ENCODE peak calls at places on chromosomes 6 and 20, in nine cellular contexts. B is AG10803; T is naive thymus-derived CD4-positive, alpha-beta T cell; S is SK-N-MC; P is GM13977; O is NAMALWA; J is left ventricle myocardium inferior; W is endothelial cell; X is fibroblast of pulmonary artery. N is an unnamed sample.
A peak's percentile ranks its signal among the peaks of the same experiment; 100 is the strongest.

GRCh38 chr6:1267057-1267732 is 44.7 kb upstream of the FOXQ1 start:
- DNase-seq in B (peak; percentile 50), T (no peak), S (no peak), P (no peak), O (no peak), J (no peak), W (no peak), X (no peak), N (no peak)

GRCh38 chr6:103153016-103153415 is 1706.7 kb downstream of the HACE1 start:
- DNase-seq in B (no peak), T (no peak), S (no peak), P (no peak), O (no peak), J (no peak), W (no peak), X (no peak), N (no peak)

GRCh38 chr6:158684311-158684710 is 34.5 kb downstream of the SYTL3 start:
- DNase-seq in B (no peak), T (no peak), S (no peak), P (no peak), O (no peak), J (no peak), W (no peak), X (no peak), N (no peak)

GRCh38 chr6:49606696-49607390 is 29.8 kb downstream of the RHAG start:
- DNase-seq in B (peak; percentile 81), T (peak; percentile 13), S (peak; percentile 94), P (peak; percentile 58), O (peak; percentile 94), J (no peak), W (peak; percentile 23), X (peak; percentile 93), N (no peak)

GRCh38 chr20:2596673-2597279 is 55.7 kb upstream of the NOP56 start:
- DNase-seq in B (peak; percentile 5), T (no peak), S (no peak), P (no peak), O (no peak), J (no peak), W (no peak), X (peak; percentile 29), N (no peak)

GRCh38 chr20:16898433-16898832 is 150.3 kb downstream of the OTOR start:
- DNase-seq in B (peak; percentile 46), T (no peak), S (no peak), P (no peak), O (no peak), J (no peak), W (no peak), X (no peak), N (no peak)

GRCh38 chr6:49082611-49083010 is 380.4 kb downstream of the MMUT start:
- DNase-seq in B (no peak), T (no peak), S (no peak), P (no peak), O (no peak), J (no peak), W (no peak), X (no peak), N (no peak)

GRCh38 chr6:150293423-150294280 is 75.2 kb upstream of the IYD start:
- DNase-seq in B (peak; percentile 47), T (no peak), S (no peak), P (no peak), O (no peak), J (no peak), W (no peak), X (peak; percentile 52), N (no peak)

GRCh38 chr6:64522859-64523258 is 887.3 kb downstream of the PHF3 start:
- DNase-seq in B (no peak), T (no peak), S (no peak), P (no peak), O (no peak), J (no peak), W (no peak), X (no peak), N (no peak)

GRCh38 chr6:161161889-161162624 is 111.8 kb downstream of the AGPAT4 start:
- DNase-seq in B (peak; percentile 95), T (no peak), S (no peak), P (no peak), O (no peak), J (no peak), W (no peak), X (peak; percentile 57), N (no peak)

GRCh38 chr6:107707346-107708270 is 116.5 kb downstream of the SCML4 start:
- DNase-seq in B (no peak), T (no peak), S (no peak), P (no peak), O (no peak), J (no peak), W (no peak), X (no peak), N (no peak)

GRCh38 chr6:119129968-119130484 is 51.6 kb upstream of the FAM184A start:
- DNase-seq in B (peak; percentile 53), T (no peak), S (no peak), P (no peak), O (no peak), J (no peak), W (no peak), X (peak; percentile 68), N (no peak)

GRCh38 chr6:143759666-143760065 is 81.9 kb downstream of the PHACTR2 start:
- DNase-seq in B (peak; percentile 60), T (no peak), S (no peak), P (no peak), O (no peak), J (no peak), W (no peak), X (peak; percentile 39), N (no peak)

GRCh38 chr20:9397928-9398327 is 116.5 kb upstream of the LAMP5 start:
- DNase-seq in B (no peak), T (no peak), S (no peak), P (no peak), O (peak; percentile 51), J (no peak), W (no peak), X (no peak), N (no peak)

GRCh38 chr20:61934716-61935530 is 130.8 kb downstream of the TAF4 start:
- DNase-seq in B (peak; percentile 48), T (no peak), S (no peak), P (no peak), O (no peak), J (no peak), W (no peak), X (no peak), N (no peak)

GRCh38 chr6:25889877-25890853 is 16.1 kb upstream of the SLC17A3 start:
- DNase-seq in B (peak; percentile 32), T (no peak), S (peak; percentile 18), P (no peak), O (peak; percentile 23), J (no peak), W (peak; percentile 58), X (peak; percentile 73), N (no peak)

GRCh38 chr6:149134531-149134933 is 183.0 kb upstream of the TAB2 start:
- DNase-seq in B (peak; percentile 37), T (no peak), S (no peak), P (no peak), O (no peak), J (no peak), W (no peak), X (peak; percentile 35), N (no peak)

GRCh38 chr6:168157272-168158007 is 78.4 kb upstream of the FRMD1 start:
- DNase-seq in B (peak; percentile 63), T (no peak), S (no peak), P (no peak), O (no peak), J (no peak), W (no peak), X (peak; percentile 54), N (no peak)

GRCh38 chr6:35386989-35387388 is 44.6 kb downstream of the PPARD start:
- DNase-seq in B (no peak), T (no peak), S (no peak), P (no peak), O (peak; percentile 37), J (no peak), W (no peak), X (no peak), N (no peak)

GRCh38 chr20:22826306-22827230 is 208.5 kb upstream of the SSTR4 start:
- DNase-seq in B (no peak), T (no peak), S (no peak), P (no peak), O (no peak), J (no peak), W (no peak), X (no peak), N (no peak)

GRCh38 chr20:62352402-62353288 is 14.5 kb downstream of the LAMA5 start:
- DNase-seq in B (no peak), T (no peak), S (no peak), P (no peak), O (no peak), J (peak; percentile 88), W (no peak), X (no peak), N (no peak)

GRCh38 chr6:37714836-37715425 is 17.2 kb upstream of the MDGA1 start:
- DNase-seq in B (peak; percentile 49), T (no peak), S (no peak), P (no peak), O (no peak), J (no peak), W (no peak), X (no peak), N (no peak)

GRCh38 chr6:71211799-71212198 is 76.8 kb upstream of the OGFRL1 start:
- DNase-seq in B (peak; percentile 37), T (no peak), S (no peak), P (no peak), O (no peak), J (no peak), W (no peak), X (no peak), N (no peak)

GRCh38 chr6:145336119-145336518 is 399.2 kb downstream of the EPM2A start:
- DNase-seq in B (no peak), T (no peak), S (no peak), P (no peak), O (no peak), J (no peak), W (no peak), X (no peak), N (no peak)

GRCh38 chr6:39037082-39037487 is 11.5 kb upstream of the GLP1R start:
- DNase-seq in B (no peak), T (no peak), S (no peak), P (no peak), O (no peak), J (no peak), W (no peak), X (no peak), N (no peak)

GRCh38 chr20:21808863-21809664 is 103.6 kb downstream of the PAX1 start:
- DNase-seq in B (no peak), T (no peak), S (no peak), P (peak; percentile 63), O (peak; percentile 49), J (peak; percentile 40), W (peak; percentile 79), X (no peak), N (no peak)

GRCh38 chr20:6611911-6612614 is 155.4 kb upstream of the BMP2 start:
- DNase-seq in B (no peak), T (no peak), S (peak; percentile 75), P (no peak), O (no peak), J (no peak), W (no peak), X (no peak), N (no peak)

GRCh38 chr6:56752009-56752408 is 109.3 kb upstream of the DST start:
- DNase-seq in B (peak; percentile 70), T (no peak), S (no peak), P (no peak), O (no peak), J (no peak), W (no peak), X (peak; percentile 54), N (no peak)

GRCh38 chr6:37013516-37014491 is 8.3 kb downstream of the FGD2 start:
- DNase-seq in B (no peak), T (no peak), S (no peak), P (no peak), O (no peak), J (no peak), W (no peak), X (no peak), N (no peak)

GRCh38 chr6:148502773-148503135 is 160.1 kb downstream of the SASH1 start:
- DNase-seq in B (no peak), T (no peak), S (no peak), P (no peak), O (no peak), J (no peak), W (no peak), X (no peak), N (no peak)

GRCh38 chr6:32108094-32108627 is 977 bp downstream of the TNXB start:
- DNase-seq in B (peak; percentile 38), T (no peak), S (no peak), P (no peak), O (no peak), J (peak; percentile 80), W (no peak), X (peak; percentile 61), N (no peak)